ENCODE peak calls at places on chromosomes 16 and 17, in four cellular contexts. X is K562, Q is GM12878, R is HepG2. N is an unnamed sample.
A peak's percentile ranks its signal among the peaks of the same experiment; 100 is the strongest.

GRCh38 chr17:75060434-75061054 is 13.5 kb downstream of the KCTD2 start:
- DNase-seq in Q (no peak), R (no peak), X (no peak), N (no peak)

GRCh38 chr17:38592487-38592886 is 13.3 kb downstream of the SRCIN1 start:
- DNase-seq in R (no peak), Q (no peak), X (no peak), N (no peak)

GRCh38 chr17:1154704-1155103 is 25.1 kb downstream of the ABR start:
- DNase-seq in Q (no peak), R (no peak), X (no peak), N (no peak)

GRCh38 chr17:12622726-12623125 is 43.0 kb upstream of the MYOCD start:
- DNase-seq in Q (no peak), X (no peak), R (no peak), N (no peak)

GRCh38 chr17:51372345-51373004 is 112.1 kb downstream of the UTP18 start:
- DNase-seq in R (peak; percentile 72), X (peak; percentile 88), Q (peak; percentile 82), N (peak; percentile 50)

GRCh38 chr16:10583269-10583668 is 2.9 kb upstream of the EMP2 start:
- DNase-seq in Q (no peak), R (no peak), X (no peak), N (no peak)

GRCh38 chr17:62888148-62888547 is 77.9 kb upstream of the TANC2 start:
- DNase-seq in Q (no peak), R (peak; percentile 23), X (no peak), N (no peak)

GRCh38 chr17:79478051-79478461 is 132.8 kb downstream of the RBFOX3 start:
- DNase-seq in Q (no peak), R (no peak), X (peak; percentile 29), N (no peak)

GRCh38 chr16:23917621-23918020 is 81.8 kb downstream of the PRKCB start:
- DNase-seq in X (no peak), Q (peak; percentile 76), R (no peak), N (no peak)

DNA sequence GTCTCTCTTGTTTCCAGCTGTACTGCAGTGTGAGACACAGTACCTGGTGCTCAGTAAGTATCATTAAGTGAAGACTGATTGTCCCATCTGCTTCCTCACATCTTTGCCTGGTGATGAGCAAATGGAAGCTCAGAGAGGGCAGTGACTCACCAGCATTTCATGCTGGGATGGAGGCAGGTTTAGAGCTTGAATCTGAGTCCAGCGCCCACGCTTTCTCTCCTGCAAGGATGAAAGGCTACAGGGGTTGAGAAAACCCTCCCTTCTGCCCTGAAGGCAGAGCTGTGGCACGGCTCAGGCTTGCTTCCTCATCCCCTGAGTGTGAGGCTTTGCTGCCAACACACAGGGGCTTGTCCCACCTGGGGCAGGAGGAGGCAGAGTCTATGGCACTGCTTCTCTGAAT is 1.5 kb upstream of the RNF112 start:
- DNase-seq in R (no peak), Q (no peak), X (no peak), N (no peak)
- TF ChIP-seq FOXK2 in R (no peak), Q (no peak), X (no peak), N (no peak)

GRCh38 chr17:29107084-29107483 is 64.1 kb downstream of the PIPOX start:
- DNase-seq in X (no peak), R (no peak), Q (no peak), N (no peak)

GRCh38 chr17:29110372-29110757 is 67.4 kb downstream of the PIPOX start:
- DNase-seq in R (no peak), Q (no peak), X (no peak), N (no peak)

GRCh38 chr17:29109477-29110371 is 66.8 kb downstream of the PIPOX start:
- DNase-seq in R (no peak), Q (no peak), X (no peak), N (no peak)

GRCh38 chr17:29108806-29109476 is 66.0 kb downstream of the PIPOX start:
- DNase-seq in R (no peak), Q (no peak), X (no peak), N (no peak)

GRCh38 chr17:29107933-29108805 is 65.2 kb downstream of the PIPOX start:
- DNase-seq in R (peak; percentile 25), X (no peak), Q (no peak), N (no peak)
- TF ChIP-seq FOXK2 in R (no peak), X (no peak), Q (no peak), N (no peak)

GRCh38 chr17:72117470-72117747 is 3.4 kb upstream of the SOX9 start:
- DNase-seq in Q (no peak), X (no peak), R (no peak), N (no peak)

GRCh38 chr17:72119963-72120877 is 600 bp upstream of the SOX9 start:
- DNase-seq in R (peak; percentile 79), X (no peak), Q (no peak), N (peak; percentile 66)

GRCh38 chr17:72119280-72119962 is 1.4 kb upstream of the SOX9 start:
- DNase-seq in R (no peak), Q (no peak), X (no peak), N (no peak)

GRCh38 chr17:72117748-72118587 is 2.9 kb upstream of the SOX9 start:
- DNase-seq in R (no peak), X (no peak), Q (no peak), N (no peak)

GRCh38 chr17:72118588-72119279 is 2.1 kb upstream of the SOX9 start:
- DNase-seq in R (peak; percentile 75), X (peak; percentile 39), Q (peak; percentile 15), N (peak; percentile 62)
- TF ChIP-seq FOXK2 in R (no peak), X (no peak), Q (no peak), N (no peak)

GRCh38 chr16:732936-733335 is 6.0 kb downstream of the HAGHL start:
- DNase-seq in R (no peak), Q (no peak), X (no peak), N (no peak)
- TF ChIP-seq FOXK2 in R (no peak), Q (no peak), X (no peak), N (no peak)